ENCODE peak calls at places on chromosomes 12 and 14, in seven cellular contexts. One of them, this sample, is unnamed.

GRCh38 chr12:68901551-68901950 is 31.4 kb downstream of the CPM start:
- DNase-seq in H9: no peak
- DNase-seq in trophoblast cell: no peak
- DNase-seq in mesendoderm: no peak
- DNase-seq in neuronal stem cell: no peak
- DNase-seq in mesenchymal stem cell: no peak
- DNase-seq in H1: no peak
- DNase-seq in this sample: no peak

GRCh38 chr12:105256011-105256410 is 20.0 kb upstream of the APPL2 start:
- DNase-seq in H9: no peak
- DNase-seq in trophoblast cell: peak
- DNase-seq in mesendoderm: no peak
- DNase-seq in neuronal stem cell: no peak
- DNase-seq in mesenchymal stem cell: no peak
- DNase-seq in H1: no peak
- DNase-seq in this sample: peak

GRCh38 chr12:49260165-49260564 is 4.7 kb upstream of the TUBA1C start:
- DNase-seq in H9: no peak
- DNase-seq in trophoblast cell: peak
- DNase-seq in mesendoderm: no peak
- DNase-seq in neuronal stem cell: no peak
- DNase-seq in mesenchymal stem cell: no peak
- DNase-seq in H1: no peak
- DNase-seq in this sample: peak

GRCh38 chr14:60350366-60350720 is 101.3 kb downstream of the PPM1A start:
- DNase-seq in H9: peak
- DNase-seq in trophoblast cell: no peak
- DNase-seq in mesendoderm: peak
- DNase-seq in neuronal stem cell: no peak
- DNase-seq in mesenchymal stem cell: no peak
- DNase-seq in H1: no peak
- DNase-seq in this sample: no peak

GRCh38 chr12:87428701-87429277 is 600.4 kb downstream of the C12orf50 start:
- DNase-seq in H9: no peak
- DNase-seq in trophoblast cell: no peak
- DNase-seq in mesendoderm: no peak
- DNase-seq in neuronal stem cell: no peak
- DNase-seq in mesenchymal stem cell: peak
- DNase-seq in H1: no peak
- DNase-seq in this sample: peak

GRCh38 chr12:104632724-104633181 is 176.0 kb downstream of the CHST11 start:
- DNase-seq in H9: no peak
- DNase-seq in trophoblast cell: no peak
- DNase-seq in mesendoderm: no peak
- DNase-seq in neuronal stem cell: no peak
- DNase-seq in mesenchymal stem cell: peak
- DNase-seq in H1: no peak
- DNase-seq in this sample: peak

GRCh38 chr12:116520225-116520624 is 39.0 kb upstream of the MAP1LC3B2 start:
- DNase-seq in H9: no peak
- DNase-seq in trophoblast cell: no peak
- DNase-seq in mesendoderm: no peak
- DNase-seq in neuronal stem cell: no peak
- DNase-seq in mesenchymal stem cell: no peak
- DNase-seq in H1: no peak
- DNase-seq in this sample: no peak

GRCh38 chr12:118052324-118053070 is 8.5 kb downstream of the WSB2 start:
- DNase-seq in H9: peak
- DNase-seq in trophoblast cell: peak
- DNase-seq in mesendoderm: peak
- DNase-seq in neuronal stem cell: no peak
- DNase-seq in mesenchymal stem cell: peak
- DNase-seq in H1: no peak
- DNase-seq in this sample: peak

GRCh38 chr12:104480826-104481457 is 24.2 kb downstream of the CHST11 start:
- DNase-seq in H9: no peak
- DNase-seq in trophoblast cell: peak
- DNase-seq in mesendoderm: no peak
- DNase-seq in neuronal stem cell: no peak
- DNase-seq in mesenchymal stem cell: peak
- DNase-seq in H1: no peak
- DNase-seq in this sample: peak

GRCh38 chr14:101072531-101072930 is 169.0 kb upstream of the RTL1 start:
- DNase-seq in H9: peak
- DNase-seq in trophoblast cell: no peak
- DNase-seq in mesendoderm: peak
- DNase-seq in neuronal stem cell: no peak
- DNase-seq in mesenchymal stem cell: peak
- DNase-seq in H1: no peak
- DNase-seq in this sample: peak

GRCh38 chr14:96067985-96068930 is 29.1 kb downstream of the C14orf132 start:
- DNase-seq in H9: no peak
- DNase-seq in trophoblast cell: no peak
- DNase-seq in mesendoderm: no peak
- DNase-seq in neuronal stem cell: no peak
- DNase-seq in mesenchymal stem cell: no peak
- DNase-seq in H1: no peak
- DNase-seq in this sample: no peak

GRCh38 chr14:96069421-96069820 is 30.3 kb downstream of the C14orf132 start:
- DNase-seq in H9: no peak
- DNase-seq in trophoblast cell: no peak
- DNase-seq in mesendoderm: no peak
- DNase-seq in neuronal stem cell: no peak
- DNase-seq in mesenchymal stem cell: no peak
- DNase-seq in H1: no peak
- DNase-seq in this sample: no peak

GRCh38 chr14:96065661-96066459 is 26.7 kb downstream of the C14orf132 start:
- DNase-seq in H9: no peak
- DNase-seq in trophoblast cell: no peak
- DNase-seq in mesendoderm: peak
- DNase-seq in neuronal stem cell: no peak
- DNase-seq in mesenchymal stem cell: no peak
- DNase-seq in H1: no peak
- DNase-seq in this sample: no peak

GRCh38 chr14:96064866-96065265 is 25.7 kb downstream of the C14orf132 start:
- DNase-seq in H9: no peak
- DNase-seq in trophoblast cell: no peak
- DNase-seq in mesendoderm: no peak
- DNase-seq in neuronal stem cell: no peak
- DNase-seq in mesenchymal stem cell: no peak
- DNase-seq in H1: no peak
- DNase-seq in this sample: no peak

DNA sequence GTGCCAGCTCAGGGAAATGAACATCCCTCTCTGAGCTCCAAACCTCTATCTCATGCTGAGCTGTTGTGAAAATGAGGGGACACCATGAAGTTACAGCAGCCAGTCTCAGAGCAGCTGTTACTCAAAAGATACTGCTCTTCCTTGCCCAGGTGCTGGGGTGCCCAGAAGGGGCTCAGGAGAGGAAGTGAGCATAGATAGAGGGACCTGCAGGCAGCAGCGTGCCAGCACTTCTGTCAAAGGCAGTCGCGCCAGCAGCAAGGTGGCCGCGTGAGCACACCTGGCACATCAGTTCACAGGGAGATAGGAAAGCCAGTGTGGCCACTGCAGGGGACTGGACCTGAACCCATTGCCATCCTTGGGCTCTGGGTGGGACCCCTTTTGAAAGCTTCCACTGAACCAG is 27.8 kb downstream of the C14orf132 start:
- DNase-seq in H9: peak
- DNase-seq in trophoblast cell: no peak
- DNase-seq in mesendoderm: no peak
- DNase-seq in neuronal stem cell: no peak
- DNase-seq in mesenchymal stem cell: no peak
- DNase-seq in H1: no peak
- DNase-seq in this sample: no peak
- H2BK120ac ChIP-seq in H9: no peak
- H2BK120ac ChIP-seq in trophoblast cell: no peak
- H2BK120ac ChIP-seq in mesendoderm: no peak
- H2BK120ac ChIP-seq in neuronal stem cell: no peak
- H2BK120ac ChIP-seq in mesenchymal stem cell: no peak
- H2BK120ac ChIP-seq in H1: no peak
- H2BK120ac ChIP-seq in this sample: no peak

GRCh38 chr14:79201545-79202247 is 1009.6 kb downstream of the DIO2 start:
- DNase-seq in H9: no peak
- DNase-seq in trophoblast cell: no peak
- DNase-seq in mesendoderm: no peak
- DNase-seq in neuronal stem cell: no peak
- DNase-seq in mesenchymal stem cell: no peak
- DNase-seq in H1: no peak
- DNase-seq in this sample: no peak
- H2BK120ac ChIP-seq in H9: no peak
- H2BK120ac ChIP-seq in trophoblast cell: no peak
- H2BK120ac ChIP-seq in mesendoderm: no peak
- H2BK120ac ChIP-seq in neuronal stem cell: no peak
- H2BK120ac ChIP-seq in mesenchymal stem cell: no peak
- H2BK120ac ChIP-seq in H1: no peak
- H2BK120ac ChIP-seq in this sample: no peak

GRCh38 chr12:128986957-128987356 is 133.7 kb downstream of the GLT1D1 start:
- DNase-seq in H9: no peak
- DNase-seq in trophoblast cell: no peak
- DNase-seq in mesendoderm: no peak
- DNase-seq in neuronal stem cell: no peak
- DNase-seq in mesenchymal stem cell: no peak
- DNase-seq in H1: no peak
- DNase-seq in this sample: no peak
- H2BK120ac ChIP-seq in H9: no peak
- H2BK120ac ChIP-seq in trophoblast cell: no peak
- H2BK120ac ChIP-seq in mesendoderm: no peak
- H2BK120ac ChIP-seq in neuronal stem cell: no peak
- H2BK120ac ChIP-seq in mesenchymal stem cell: no peak
- H2BK120ac ChIP-seq in H1: no peak
- H2BK120ac ChIP-seq in this sample: no peak

DNA sequence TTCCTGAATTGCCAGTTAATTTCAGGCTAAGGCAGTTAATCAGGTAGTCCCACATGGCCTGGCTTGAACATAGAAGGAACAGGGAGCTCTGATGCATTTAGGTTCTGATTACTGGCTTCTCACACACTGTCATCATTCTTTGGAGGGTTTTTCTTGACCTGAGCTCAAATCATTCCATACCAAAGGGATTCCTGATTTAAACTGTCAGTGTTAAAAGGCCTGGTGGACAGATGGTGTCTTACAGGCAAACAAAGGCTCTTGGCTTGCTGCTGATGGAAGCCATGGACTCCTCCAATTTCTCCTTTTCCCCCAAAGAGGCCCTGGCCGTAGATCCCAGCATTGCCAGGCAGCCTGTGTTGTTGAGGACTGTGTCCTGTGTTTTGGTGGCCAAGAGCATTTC is 30.2 kb downstream of the CACNA1C start:
- DNase-seq in H9: no peak
- DNase-seq in trophoblast cell: no peak
- DNase-seq in mesendoderm: peak
- DNase-seq in neuronal stem cell: no peak
- DNase-seq in mesenchymal stem cell: no peak
- DNase-seq in H1: no peak
- DNase-seq in this sample: peak
- H2BK120ac ChIP-seq in H9: no peak
- H2BK120ac ChIP-seq in trophoblast cell: no peak
- H2BK120ac ChIP-seq in mesendoderm: no peak
- H2BK120ac ChIP-seq in neuronal stem cell: no peak
- H2BK120ac ChIP-seq in mesenchymal stem cell: no peak
- H2BK120ac ChIP-seq in H1: no peak
- H2BK120ac ChIP-seq in this sample: no peak

GRCh38 chr12:65634061-65634460 is 190.2 kb upstream of the HMGA2 start:
- DNase-seq in H9: no peak
- DNase-seq in trophoblast cell: no peak
- DNase-seq in mesendoderm: no peak
- DNase-seq in neuronal stem cell: no peak
- DNase-seq in mesenchymal stem cell: no peak
- DNase-seq in H1: no peak
- DNase-seq in this sample: no peak

GRCh38 chr12:65631621-65632111 is 192.6 kb upstream of the HMGA2 start:
- DNase-seq in H9: no peak
- DNase-seq in trophoblast cell: peak
- DNase-seq in mesendoderm: peak
- DNase-seq in neuronal stem cell: no peak
- DNase-seq in mesenchymal stem cell: peak
- DNase-seq in H1: no peak
- DNase-seq in this sample: peak

GRCh38 chr12:65628061-65628460 is 196.2 kb upstream of the HMGA2 start:
- DNase-seq in H9: no peak
- DNase-seq in trophoblast cell: peak
- DNase-seq in mesendoderm: no peak
- DNase-seq in neuronal stem cell: no peak
- DNase-seq in mesenchymal stem cell: no peak
- DNase-seq in H1: no peak
- DNase-seq in this sample: no peak

GRCh38 chr12:65632131-65632855 is 192.0 kb upstream of the HMGA2 start:
- DNase-seq in H9: no peak
- DNase-seq in trophoblast cell: peak
- DNase-seq in mesendoderm: no peak
- DNase-seq in neuronal stem cell: no peak
- DNase-seq in mesenchymal stem cell: peak
- DNase-seq in H1: no peak
- DNase-seq in this sample: peak

GRCh38 chr12:65630555-65630954 is 193.7 kb upstream of the HMGA2 start:
- DNase-seq in H9: no peak
- DNase-seq in trophoblast cell: no peak
- DNase-seq in mesendoderm: no peak
- DNase-seq in neuronal stem cell: no peak
- DNase-seq in mesenchymal stem cell: no peak
- DNase-seq in H1: no peak
- DNase-seq in this sample: no peak
- H2BK120ac ChIP-seq in H9: no peak
- H2BK120ac ChIP-seq in trophoblast cell: no peak
- H2BK120ac ChIP-seq in mesendoderm: no peak
- H2BK120ac ChIP-seq in neuronal stem cell: no peak
- H2BK120ac ChIP-seq in mesenchymal stem cell: no peak
- H2BK120ac ChIP-seq in H1: no peak
- H2BK120ac ChIP-seq in this sample: peak

DNA sequence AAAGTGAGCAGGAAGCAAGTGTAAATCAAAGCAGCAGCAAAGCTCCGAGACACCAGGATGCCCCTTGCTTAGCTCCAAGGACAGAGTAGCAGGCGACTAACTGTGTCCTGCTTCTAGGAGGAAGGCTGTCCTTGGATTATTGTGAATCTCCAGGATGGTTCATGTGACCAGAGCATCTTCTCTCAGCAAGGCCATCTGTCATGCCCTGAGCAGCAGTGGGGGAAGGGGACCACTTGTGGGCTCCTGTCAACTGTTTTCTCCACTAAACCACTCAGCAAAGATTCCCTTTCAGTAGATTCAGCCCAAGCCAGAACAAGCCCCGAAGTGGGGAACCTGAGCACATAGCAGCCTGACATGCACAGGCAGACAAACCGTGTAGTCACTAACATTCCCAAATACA is 19.4 kb downstream of the MAP3K9 start:
- DNase-seq in H9: no peak
- DNase-seq in trophoblast cell: no peak
- DNase-seq in mesendoderm: no peak
- DNase-seq in neuronal stem cell: no peak
- DNase-seq in mesenchymal stem cell: no peak
- DNase-seq in H1: no peak
- DNase-seq in this sample: no peak
- H2BK120ac ChIP-seq in H9: no peak
- H2BK120ac ChIP-seq in trophoblast cell: no peak
- H2BK120ac ChIP-seq in mesendoderm: no peak
- H2BK120ac ChIP-seq in neuronal stem cell: no peak
- H2BK120ac ChIP-seq in mesenchymal stem cell: no peak
- H2BK120ac ChIP-seq in H1: no peak
- H2BK120ac ChIP-seq in this sample: no peak

GRCh38 chr14:106807493-106807892 is 1281.1 kb downstream of the TMEM121 start:
- DNase-seq in H9: no peak
- DNase-seq in trophoblast cell: no peak
- DNase-seq in mesendoderm: no peak
- DNase-seq in neuronal stem cell: no peak
- DNase-seq in mesenchymal stem cell: no peak
- DNase-seq in H1: no peak
- DNase-seq in this sample: no peak
- H2BK120ac ChIP-seq in H9: no peak
- H2BK120ac ChIP-seq in trophoblast cell: no peak
- H2BK120ac ChIP-seq in mesendoderm: no peak
- H2BK120ac ChIP-seq in neuronal stem cell: no peak
- H2BK120ac ChIP-seq in mesenchymal stem cell: no peak
- H2BK120ac ChIP-seq in H1: no peak
- H2BK120ac ChIP-seq in this sample: no peak

This sample was measured in IMR-90.